ENCODE peak calls at places on chromosomes 1 and 21, in four cellular contexts. V is AG08396, B is cardiac muscle cell, E is ovary. J is an unnamed sample.

GRCh38 chr1:59609245-59609644 is 205.5 kb upstream of the HOOK1 start:
- DNase-seq in V (no peak), B (no peak), E (no peak), J (no peak)

GRCh38 chr1:224090116-224090515 is 23.8 kb upstream of the FBXO28 start:
- DNase-seq in E (no peak), V (no peak), B (no peak), J (no peak)

GRCh38 chr1:230120949-230121381 is 53.9 kb downstream of the GALNT2 start:
- DNase-seq in B (peak; percentile 40), E (no peak), V (no peak), J (peak; percentile 37)

GRCh38 chr1:11052839-11053757 is 6.1 kb upstream of the MASP2 start:
- DNase-seq in V (no peak), E (no peak), B (no peak), J (no peak)

GRCh38 chr1:172220376-172220775 is 200.1 kb upstream of the C1orf105 start:
- DNase-seq in V (no peak), B (no peak), E (no peak), J (no peak)

GRCh38 chr1:3417082-3417728 is 37.3 kb upstream of the ARHGEF16 start:
- DNase-seq in E (no peak), V (no peak), B (no peak), J (no peak)

GRCh38 chr1:78340006-78340405 is 150.8 kb upstream of the PTGFR start:
- DNase-seq in V (peak; percentile 28), B (peak; percentile 57), E (no peak), J (peak; percentile 7)

GRCh38 chr1:64167176-64167575 is 36.2 kb upstream of the UBE2U start:
- DNase-seq in E (no peak), V (no peak), B (peak; percentile 45), J (no peak)

GRCh38 chr1:50369830-50370229 is 53.4 kb downstream of the DMRTA2 start:
- DNase-seq in V (no peak), B (no peak), E (no peak), J (no peak)

GRCh38 chr21:44658913-44659595 is 1.3 kb downstream of the KRTAP12-3 start:
- DNase-seq in B (no peak), E (no peak), V (no peak), J (no peak)

GRCh38 chr1:206461602-206462455 is 8.4 kb upstream of the IKBKE start:
- DNase-seq in B (peak; percentile 84), E (peak; percentile 72), V (peak; percentile 76), J (peak; percentile 82)

GRCh38 chr21:44972301-44972814 is 32.5 kb downstream of the SLX9 start:
- DNase-seq in B (no peak), E (no peak), V (no peak), J (no peak)

GRCh38 chr1:42737257-42737656 is 2.8 kb downstream of the CLDN19 start:
- DNase-seq in B (no peak), E (no peak), V (peak; percentile 19), J (no peak)

GRCh38 chr1:168396508-168396907 is 115.8 kb downstream of the TBX19 start:
- DNase-seq in E (no peak), B (no peak), V (no peak), J (no peak)

GRCh38 chr1:210536263-210536961 is 207.7 kb downstream of the HHAT start:
- DNase-seq in V (no peak), E (no peak), B (no peak), J (no peak)

GRCh38 chr1:237788069-237788468 is 102.7 kb downstream of the ZP4 start:
- DNase-seq in E (no peak), V (no peak), B (no peak), J (no peak)

GRCh38 chr1:219670426-219671149 is 57.7 kb upstream of the ZC3H11B start:
- DNase-seq in E (no peak), B (peak; percentile 84), V (no peak), J (peak; percentile 36)

GRCh38 chr1:211920141-211920572 is 89.6 kb upstream of the LPGAT1 start:
- DNase-seq in V (no peak), E (no peak), B (peak; percentile 82), J (peak; percentile 87)

GRCh38 chr1:235632538-235633219 is 16.9 kb downstream of the GNG4 start:
- DNase-seq in B (peak; percentile 71), E (no peak), V (peak; percentile 53), J (no peak)

GRCh38 chr1:38555130-38555529 is 304.4 kb downstream of the RRAGC start:
- DNase-seq in V (no peak), B (no peak), E (no peak), J (no peak)

J was measured in adrenal gland.